ENCODE peak calls at places on chromosomes 11 and 22, in ten cellular contexts. R, V, L, D, J, K, T, I, P and G are unnamed samples.
A peak's percentile ranks its signal among the peaks of the same experiment; 100 is the strongest.

GRCh38 chr11:66371627-66372415 is at the start of gene SLC29A2:
- DNase-seq in R (peak; percentile 71), V (peak; percentile 41), L (peak; percentile 59), D (peak; percentile 82), J (peak; percentile 71), K (peak; percentile 98), T (peak; percentile 72), I (peak; percentile 82), P (peak; percentile 74), G (peak; percentile 45)

GRCh38 chr11:46338988-46339666 is 8.1 kb upstream of the DGKZ start:
- DNase-seq in R (no peak), V (no peak), L (no peak), D (no peak), J (no peak), K (peak; percentile 94), T (no peak), I (no peak), P (peak; percentile 80), G (no peak)

GRCh38 chr22:27734066-27734465 is 67.5 kb downstream of the MN1 start:
- DNase-seq in R (no peak), V (no peak), L (no peak), D (no peak), J (no peak), K (no peak), T (no peak), I (no peak), P (no peak), G (no peak)

GRCh38 chr11:124736738-124737137 is 3.0 kb upstream of the NRGN start:
- DNase-seq in R (no peak), V (no peak), L (no peak), D (no peak), J (no peak), K (no peak), T (no peak), I (no peak), P (no peak), G (no peak)

GRCh38 chr11:111422494-111423249 is 43.6 kb upstream of the POU2AF1 start:
- DNase-seq in R (peak; percentile 12), V (peak; percentile 49), L (peak; percentile 30), D (peak; percentile 25), J (peak; percentile 21), K (peak; percentile 90), T (peak; percentile 55), I (peak; percentile 37), P (no peak), G (peak; percentile 75)

GRCh38 chr22:30610299-30610698 is 3.3 kb downstream of the TCN2 start:
- DNase-seq in R (no peak), V (no peak), L (no peak), D (no peak), J (no peak), K (no peak), T (no peak), I (no peak), P (peak; percentile 45), G (no peak)

GRCh38 chr11:61011950-61012830 is 40.7 kb downstream of the CD6 start:
- DNase-seq in R (no peak), V (no peak), L (no peak), D (no peak), J (no peak), K (peak; percentile 59), T (peak; percentile 60), I (no peak), P (no peak), G (no peak)

GRCh38 chr11:62104001-62104400 is 19.8 kb upstream of the INCENP start:
- DNase-seq in R (no peak), V (no peak), L (no peak), D (no peak), J (no peak), K (no peak), T (no peak), I (no peak), P (no peak), G (no peak)

GRCh38 chr11:125433454-125434121 is 62.5 kb downstream of the FEZ1 start:
- DNase-seq in R (no peak), V (peak; percentile 24), L (no peak), D (no peak), J (no peak), K (peak; percentile 88), T (peak; percentile 74), I (peak; percentile 62), P (peak; percentile 57), G (no peak)